ENCODE peak calls at places on chromosomes 6 and 20, in six cellular contexts. A, V, S, F, O and Y are unnamed samples.

GRCh38 chr20:57130160-57130772 is 136.2 kb downstream of the BMP7 start:
- DNase-seq in A (no peak), V (no peak), S (no peak), F (no peak), O (no peak), Y (no peak)

GRCh38 chr6:108501559-108501958 is 59.2 kb upstream of the FOXO3 start:
- DNase-seq in A (no peak), V (no peak), S (peak), F (no peak), O (no peak), Y (no peak)

GRCh38 chr6:138372711-138373463 is 4.8 kb upstream of the SMIM28 start:
- DNase-seq in A (no peak), V (no peak), S (peak), F (no peak), O (no peak), Y (no peak)

GRCh38 chr6:130724089-130724488 is 103.1 kb upstream of the SMLR1 start:
- DNase-seq in A (no peak), V (no peak), S (no peak), F (no peak), O (no peak), Y (no peak)

GRCh38 chr20:1391640-1392442 is 1.0 kb downstream of the FKBP1A start:
- DNase-seq in A (peak), V (no peak), S (peak), F (no peak), O (peak), Y (peak)

GRCh38 chr6:2412731-2413130 is 167.3 kb upstream of the GMDS start:
- DNase-seq in A (no peak), V (no peak), S (peak), F (no peak), O (no peak), Y (no peak)

GRCh38 chr6:6678185-6678671 is 89.7 kb downstream of the LY86 start:
- DNase-seq in A (peak), V (no peak), S (peak), F (no peak), O (no peak), Y (no peak)

GRCh38 chr20:23435675-23436539 is 3.6 kb upstream of the CSTL1 start:
- DNase-seq in A (no peak), V (no peak), S (peak), F (peak), O (no peak), Y (peak)

GRCh38 chr6:159117031-159117430 is 52.2 kb upstream of the FNDC1 start:
- DNase-seq in A (no peak), V (no peak), S (peak), F (no peak), O (no peak), Y (no peak)

GRCh38 chr6:72286911-72287311 is 335.0 kb upstream of the KCNQ5 start:
- DNase-seq in A (no peak), V (no peak), S (peak), F (no peak), O (no peak), Y (no peak)

GRCh38 chr6:55886185-55886836 is 10.9 kb upstream of the BMP5 start:
- DNase-seq in A (peak), V (no peak), S (peak), F (no peak), O (no peak), Y (no peak)